ENCODE peak calls at places on chromosomes 12 and 14, in seven cellular contexts. Y, L, T, A, N, R and V are unnamed samples.

GRCh38 chr12:27821259-27821973 is 41.4 kb upstream of the MANSC4 start:
- DNase-seq in R (peak; percentile 38), N (no peak), A (no peak), T (no peak), Y (peak; percentile 78), L (peak; percentile 68), V (no peak)

GRCh38 chr14:100622234-100622633 is 35.0 kb upstream of the BEGAIN start:
- DNase-seq in T (no peak), Y (no peak), R (no peak), N (no peak), L (no peak), A (no peak), V (peak; percentile 78)

GRCh38 chr14:44404021-44404420 is 103.1 kb downstream of the FSCB start:
- DNase-seq in Y (no peak), T (no peak), R (no peak), N (no peak), L (no peak), A (no peak), V (no peak)

GRCh38 chr14:103041464-103041863 is 15.9 kb downstream of the CDC42BPB start:
- DNase-seq in N (no peak), T (no peak), L (no peak), R (no peak), A (no peak), Y (no peak), V (no peak)

GRCh38 chr14:92847220-92848148 is 53.4 kb downstream of the GOLGA5 start:
- DNase-seq in N (no peak), A (no peak), Y (no peak), T (no peak), R (no peak), L (no peak), V (no peak)

GRCh38 chr12:109621864-109622485 is 48.4 kb downstream of the MVK start:
- DNase-seq in N (no peak), A (no peak), Y (peak; percentile 40), R (no peak), L (no peak), T (no peak), V (no peak)

GRCh38 chr14:22070119-22070982 is 396.7 kb upstream of the OR4E1 start:
- DNase-seq in L (peak; percentile 0), A (no peak), T (no peak), R (no peak), Y (peak; percentile 28), N (no peak), V (peak; percentile 78)

GRCh38 chr14:22824711-22825359 is 4.9 kb upstream of the MRPL52 start:
- DNase-seq in Y (peak; percentile 98), R (peak; percentile 81), L (peak; percentile 93), A (no peak), T (no peak), N (peak; percentile 88), V (peak; percentile 81)

GRCh38 chr12:67534671-67535070 is 113.9 kb upstream of the DYRK2 start:
- DNase-seq in N (peak; percentile 51), R (peak; percentile 65), Y (no peak), A (no peak), L (peak; percentile 96), T (no peak), V (peak; percentile 78)

GRCh38 chr14:76948213-76948947 is 80.1 kb downstream of the IRF2BPL start:
- DNase-seq in A (no peak), Y (no peak), R (no peak), T (no peak), N (no peak), L (no peak), V (no peak)

GRCh38 chr12:15883536-15883935 is 1.3 kb downstream of the STRAP start:
- DNase-seq in Y (no peak), L (no peak), A (no peak), T (no peak), R (no peak), N (no peak), V (no peak)

GRCh38 chr14:23512156-23512555 is 39.4 kb downstream of the ZFHX2 start:
- DNase-seq in R (no peak), N (no peak), Y (no peak), T (peak; percentile 27), L (no peak), A (no peak), V (no peak)

GRCh38 chr12:50006754-50007442 is 18.4 kb downstream of the RACGAP1 start:
- DNase-seq in R (no peak), Y (peak; percentile 39), A (no peak), T (no peak), L (peak; percentile 57), N (no peak), V (no peak)

GRCh38 chr12:88207921-88208640 is 66.0 kb downstream of the TMTC3 start:
- DNase-seq in Y (no peak), N (no peak), A (no peak), R (peak; percentile 86), T (no peak), L (peak; percentile 89), V (no peak)

GRCh38 chr12:6915789-6916285 is 1.5 kb downstream of the ENO2 start:
- DNase-seq in Y (no peak), R (no peak), L (no peak), A (no peak), T (no peak), N (no peak), V (no peak)

GRCh38 chr14:91380610-91381371 is 36.8 kb downstream of the CCDC88C start:
- DNase-seq in T (no peak), N (no peak), A (no peak), Y (no peak), L (no peak), R (no peak), V (no peak)

GRCh38 chr12:131948166-131948712 is 1.5 kb upstream of the EP400 start:
- DNase-seq in A (no peak), R (no peak), L (no peak), N (no peak), Y (no peak), T (no peak), V (peak; percentile 7)

GRCh38 chr12:14403711-14404164 is 38.3 kb downstream of the ATF7IP start:
- DNase-seq in R (peak; percentile 53), Y (peak; percentile 39), L (peak; percentile 89), A (no peak), N (peak; percentile 31), T (no peak), V (no peak)

GRCh38 chr14:85587152-85587697 is 57.3 kb downstream of the FLRT2 start:
- DNase-seq in A (no peak), R (no peak), N (peak; percentile 54), T (no peak), Y (peak; percentile 46), L (peak; percentile 91), V (no peak)

GRCh38 chr14:69429643-69430042 is 31.2 kb downstream of the SLC39A9 start:
- DNase-seq in A (no peak), R (no peak), N (no peak), L (no peak), Y (no peak), T (no peak), V (no peak)

GRCh38 chr14:61525293-61526011 is 169.9 kb upstream of the HIF1A start:
- DNase-seq in L (peak; percentile 78), T (peak; percentile 20), N (peak; percentile 99), Y (peak; percentile 67), A (peak; percentile 62), R (peak; percentile 63), V (peak; percentile 88)

GRCh38 chr14:25436906-25437305 is 387.0 kb upstream of the STXBP6 start:
- DNase-seq in N (no peak), A (no peak), R (no peak), L (no peak), Y (no peak), T (no peak), V (no peak)

GRCh38 chr12:25386823-25387134 is 136.1 kb upstream of the KRAS start:
- DNase-seq in A (peak; percentile 19), L (no peak), Y (peak; percentile 45), T (no peak), R (no peak), N (no peak), V (no peak)

GRCh38 chr12:20486233-20486632 is 117.9 kb downstream of the PDE3A start:
- DNase-seq in A (no peak), T (no peak), Y (no peak), N (no peak), L (peak; percentile 65), R (no peak), V (no peak)

GRCh38 chr12:64739778-64740177 is 19.4 kb downstream of the GNS start:
- DNase-seq in T (no peak), R (no peak), Y (no peak), L (peak; percentile 79), A (no peak), N (no peak), V (no peak)

GRCh38 chr14:100359881-100360280 is 36.7 kb downstream of the SLC25A47 start:
- DNase-seq in N (no peak), L (no peak), R (no peak), T (no peak), Y (no peak), A (no peak), V (no peak)

GRCh38 chr14:101719045-101719645 is 42.4 kb upstream of the PPP2R5C start:
- DNase-seq in T (no peak), N (no peak), A (no peak), L (no peak), Y (no peak), R (no peak), V (no peak)

GRCh38 chr14:74524076-74524812 is 30.7 kb downstream of the ISCA2 start:
- DNase-seq in N (no peak), T (no peak), L (no peak), Y (peak; percentile 19), A (no peak), R (no peak), V (no peak)

GRCh38 chr12:110546339-110546738 is 36.8 kb downstream of the PPTC7 start:
- DNase-seq in Y (peak; percentile 33), L (peak; percentile 95), R (peak; percentile 88), N (peak; percentile 72), A (no peak), T (no peak), V (no peak)

GRCh38 chr12:98741615-98742265 is 96.7 kb downstream of the APAF1 start:
- DNase-seq in Y (no peak), T (no peak), L (no peak), N (no peak), A (no peak), R (no peak), V (no peak)